ENCODE peak calls at places on chromosomes 1 and 21, in seven cellular contexts. One of them, this sample, is unnamed.

GRCh38 chr1:15523922-15524282 is at the start of gene CASP9:
- DNase-seq in astrocyte: no peak
- DNase-seq in fibroblast of the aortic adventitia: no peak
- DNase-seq in stomach: no peak
- DNase-seq in esophagus muscularis mucosa: no peak
- DNase-seq in cardiac fibroblast: no peak
- DNase-seq in prostate gland: no peak
- DNase-seq in this sample: peak

GRCh38 chr1:163071381-163072255 is 2.5 kb downstream of the RGS4 start:
- DNase-seq in astrocyte: peak
- DNase-seq in fibroblast of the aortic adventitia: peak
- DNase-seq in stomach: peak
- DNase-seq in esophagus muscularis mucosa: no peak
- DNase-seq in cardiac fibroblast: peak
- DNase-seq in prostate gland: peak
- DNase-seq in this sample: peak

GRCh38 chr1:3304255-3304654 is 150.2 kb upstream of the ARHGEF16 start:
- DNase-seq in astrocyte: no peak
- DNase-seq in fibroblast of the aortic adventitia: no peak
- DNase-seq in stomach: no peak
- DNase-seq in esophagus muscularis mucosa: no peak
- DNase-seq in cardiac fibroblast: no peak
- DNase-seq in prostate gland: no peak
- DNase-seq in this sample: no peak

GRCh38 chr1:7508052-7508745 is 262.9 kb upstream of the VAMP3 start:
- DNase-seq in astrocyte: no peak
- DNase-seq in fibroblast of the aortic adventitia: no peak
- DNase-seq in stomach: no peak
- DNase-seq in esophagus muscularis mucosa: no peak
- DNase-seq in cardiac fibroblast: no peak
- DNase-seq in prostate gland: no peak
- DNase-seq in this sample: no peak

GRCh38 chr21:44911384-44912157 is 9.1 kb downstream of the ITGB2 start:
- DNase-seq in astrocyte: no peak
- DNase-seq in fibroblast of the aortic adventitia: no peak
- DNase-seq in stomach: peak
- DNase-seq in esophagus muscularis mucosa: no peak
- DNase-seq in cardiac fibroblast: no peak
- DNase-seq in prostate gland: peak
- DNase-seq in this sample: no peak

GRCh38 chr1:6930901-6931300 is 145.6 kb downstream of the CAMTA1 start:
- DNase-seq in astrocyte: no peak
- DNase-seq in fibroblast of the aortic adventitia: no peak
- DNase-seq in stomach: no peak
- DNase-seq in esophagus muscularis mucosa: no peak
- DNase-seq in cardiac fibroblast: no peak
- DNase-seq in prostate gland: no peak
- DNase-seq in this sample: no peak

GRCh38 chr1:153443486-153443885 is 17.0 kb downstream of the S100A7 start:
- DNase-seq in astrocyte: no peak
- DNase-seq in fibroblast of the aortic adventitia: no peak
- DNase-seq in stomach: no peak
- DNase-seq in esophagus muscularis mucosa: no peak
- DNase-seq in cardiac fibroblast: no peak
- DNase-seq in prostate gland: no peak
- DNase-seq in this sample: no peak

GRCh38 chr21:42614811-42615342 is 38.5 kb upstream of the PDE9A start:
- DNase-seq in astrocyte: no peak
- DNase-seq in fibroblast of the aortic adventitia: no peak
- DNase-seq in stomach: peak
- DNase-seq in esophagus muscularis mucosa: no peak
- DNase-seq in cardiac fibroblast: no peak
- DNase-seq in prostate gland: peak
- DNase-seq in this sample: no peak

GRCh38 chr1:54859687-54860391 is 27.2 kb downstream of the DHCR24 start:
- DNase-seq in astrocyte: peak
- DNase-seq in fibroblast of the aortic adventitia: peak
- DNase-seq in stomach: no peak
- DNase-seq in esophagus muscularis mucosa: no peak
- DNase-seq in cardiac fibroblast: no peak
- DNase-seq in prostate gland: no peak
- DNase-seq in this sample: no peak

GRCh38 chr1:2091611-2092604 is 41.7 kb downstream of the PRKCZ start:
- DNase-seq in astrocyte: no peak
- DNase-seq in fibroblast of the aortic adventitia: peak
- DNase-seq in stomach: peak
- DNase-seq in esophagus muscularis mucosa: no peak
- DNase-seq in cardiac fibroblast: peak
- DNase-seq in prostate gland: no peak
- DNase-seq in this sample: no peak

GRCh38 chr1:187091666-187092065 is 262.9 kb downstream of the PLA2G4A start:
- DNase-seq in astrocyte: peak
- DNase-seq in fibroblast of the aortic adventitia: peak
- DNase-seq in stomach: no peak
- DNase-seq in esophagus muscularis mucosa: no peak
- DNase-seq in cardiac fibroblast: no peak
- DNase-seq in prostate gland: no peak
- DNase-seq in this sample: no peak

GRCh38 chr1:22104074-22104473 is 38.8 kb downstream of the WNT4 start:
- DNase-seq in astrocyte: no peak
- DNase-seq in fibroblast of the aortic adventitia: no peak
- DNase-seq in stomach: no peak
- DNase-seq in esophagus muscularis mucosa: no peak
- DNase-seq in cardiac fibroblast: no peak
- DNase-seq in prostate gland: no peak
- DNase-seq in this sample: no peak

GRCh38 chr1:21362096-21362495 is 71.8 kb upstream of the ECE1 start:
- DNase-seq in astrocyte: no peak
- DNase-seq in fibroblast of the aortic adventitia: peak
- DNase-seq in stomach: no peak
- DNase-seq in esophagus muscularis mucosa: no peak
- DNase-seq in cardiac fibroblast: no peak
- DNase-seq in prostate gland: no peak
- DNase-seq in this sample: no peak

GRCh38 chr1:66728021-66728420 is 24.2 kb upstream of the DYNLT5 start:
- DNase-seq in astrocyte: peak
- DNase-seq in fibroblast of the aortic adventitia: peak
- DNase-seq in stomach: no peak
- DNase-seq in esophagus muscularis mucosa: no peak
- DNase-seq in cardiac fibroblast: peak
- DNase-seq in prostate gland: no peak
- DNase-seq in this sample: peak

GRCh38 chr1:40187399-40187798 is 26.2 kb downstream of the RLF start:
- DNase-seq in astrocyte: peak
- DNase-seq in fibroblast of the aortic adventitia: no peak
- DNase-seq in stomach: no peak
- DNase-seq in esophagus muscularis mucosa: no peak
- DNase-seq in cardiac fibroblast: peak
- DNase-seq in prostate gland: no peak
- DNase-seq in this sample: no peak

GRCh38 chr1:35001743-35002142 is 16.6 kb upstream of the TMEM35B start:
- DNase-seq in astrocyte: peak
- DNase-seq in fibroblast of the aortic adventitia: peak
- DNase-seq in stomach: no peak
- DNase-seq in esophagus muscularis mucosa: no peak
- DNase-seq in cardiac fibroblast: peak
- DNase-seq in prostate gland: no peak
- DNase-seq in this sample: peak

GRCh38 chr1:33301273-33301984 is 19.5 kb downstream of the A3GALT2 start:
- DNase-seq in astrocyte: no peak
- DNase-seq in fibroblast of the aortic adventitia: peak
- DNase-seq in stomach: no peak
- DNase-seq in esophagus muscularis mucosa: no peak
- DNase-seq in cardiac fibroblast: peak
- DNase-seq in prostate gland: no peak
- DNase-seq in this sample: peak

GRCh38 chr1:67479146-67479891 is 49.1 kb upstream of the SERBP1 start:
- DNase-seq in astrocyte: peak
- DNase-seq in fibroblast of the aortic adventitia: peak
- DNase-seq in stomach: peak
- DNase-seq in esophagus muscularis mucosa: no peak
- DNase-seq in cardiac fibroblast: peak
- DNase-seq in prostate gland: peak
- DNase-seq in this sample: peak

GRCh38 chr1:156586892-156587477 is 4.6 kb upstream of the NAXE start:
- DNase-seq in astrocyte: no peak
- DNase-seq in fibroblast of the aortic adventitia: no peak
- DNase-seq in stomach: no peak
- DNase-seq in esophagus muscularis mucosa: no peak
- DNase-seq in cardiac fibroblast: no peak
- DNase-seq in prostate gland: no peak
- DNase-seq in this sample: no peak

GRCh38 chr1:156586323-156586722 is 5.3 kb upstream of the NAXE start:
- DNase-seq in astrocyte: no peak
- DNase-seq in fibroblast of the aortic adventitia: no peak
- DNase-seq in stomach: no peak
- DNase-seq in esophagus muscularis mucosa: no peak
- DNase-seq in cardiac fibroblast: no peak
- DNase-seq in prostate gland: no peak
- DNase-seq in this sample: no peak

GRCh38 chr1:156583821-156584622 is 4.5 kb downstream of the TTC24 start:
- DNase-seq in astrocyte: peak
- DNase-seq in fibroblast of the aortic adventitia: peak
- DNase-seq in stomach: peak
- DNase-seq in esophagus muscularis mucosa: no peak
- DNase-seq in cardiac fibroblast: peak
- DNase-seq in prostate gland: peak
- DNase-seq in this sample: peak

GRCh38 chr1:156582388-156583022 is 3.0 kb downstream of the TTC24 start:
- DNase-seq in astrocyte: no peak
- DNase-seq in fibroblast of the aortic adventitia: no peak
- DNase-seq in stomach: no peak
- DNase-seq in esophagus muscularis mucosa: no peak
- DNase-seq in cardiac fibroblast: no peak
- DNase-seq in prostate gland: no peak
- DNase-seq in this sample: no peak

GRCh38 chr1:156584813-156585212 is 5.3 kb downstream of the TTC24 start:
- DNase-seq in astrocyte: no peak
- DNase-seq in fibroblast of the aortic adventitia: no peak
- DNase-seq in stomach: no peak
- DNase-seq in esophagus muscularis mucosa: no peak
- DNase-seq in cardiac fibroblast: no peak
- DNase-seq in prostate gland: no peak
- DNase-seq in this sample: no peak
- TF ChIP-seq CTCF in astrocyte: no peak
- TF ChIP-seq CTCF in fibroblast of the aortic adventitia: no peak
- TF ChIP-seq CTCF in stomach: no peak
- TF ChIP-seq CTCF in esophagus muscularis mucosa: no peak
- TF ChIP-seq CTCF in cardiac fibroblast: peak
- TF ChIP-seq CTCF in prostate gland: no peak
- TF ChIP-seq CTCF in this sample: peak

DNA sequence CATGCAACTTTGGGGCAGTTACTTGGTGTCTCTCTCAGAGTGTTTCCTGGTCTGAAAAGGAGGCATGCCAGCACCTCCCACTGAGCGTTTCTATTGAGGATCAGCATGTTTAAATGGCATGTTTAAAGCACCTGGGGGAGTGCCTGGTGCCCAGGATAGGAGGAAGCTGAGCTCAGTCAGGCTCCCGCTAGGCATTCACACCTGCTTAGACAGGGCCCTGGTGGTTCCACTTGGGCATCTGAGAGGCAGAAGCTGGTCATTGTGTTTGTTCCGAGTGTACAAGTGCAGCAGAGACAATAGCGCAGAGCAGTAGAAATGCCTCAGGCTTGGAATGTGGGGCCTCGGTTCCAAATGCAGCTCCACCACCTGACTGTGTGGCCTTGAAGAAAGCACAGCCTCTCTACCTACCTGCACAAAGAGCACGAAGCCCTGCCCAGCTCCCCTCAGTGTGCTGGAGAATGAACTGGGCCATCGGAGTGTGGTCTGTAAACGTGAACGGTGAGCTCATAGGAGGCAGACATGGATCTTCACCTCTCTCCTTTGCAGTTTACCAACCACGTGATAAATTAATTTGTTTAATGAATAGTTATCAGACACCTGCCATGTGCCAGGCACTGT is 20.3 kb upstream of the TMEM222 start:
- DNase-seq in astrocyte: no peak
- DNase-seq in fibroblast of the aortic adventitia: no peak
- DNase-seq in stomach: no peak
- DNase-seq in esophagus muscularis mucosa: no peak
- DNase-seq in cardiac fibroblast: no peak
- DNase-seq in prostate gland: no peak
- DNase-seq in this sample: no peak
- TF ChIP-seq CTCF in astrocyte: no peak
- TF ChIP-seq CTCF in fibroblast of the aortic adventitia: no peak
- TF ChIP-seq CTCF in stomach: no peak
- TF ChIP-seq CTCF in esophagus muscularis mucosa: no peak
- TF ChIP-seq CTCF in cardiac fibroblast: no peak
- TF ChIP-seq CTCF in prostate gland: no peak
- TF ChIP-seq CTCF in this sample: no peak

GRCh38 chr1:86753700-86754099 is 49.3 kb downstream of the SH3GLB1 start:
- DNase-seq in astrocyte: no peak
- DNase-seq in fibroblast of the aortic adventitia: no peak
- DNase-seq in stomach: no peak
- DNase-seq in esophagus muscularis mucosa: no peak
- DNase-seq in cardiac fibroblast: peak
- DNase-seq in prostate gland: no peak
- DNase-seq in this sample: no peak
- TF ChIP-seq CTCF in astrocyte: peak
- TF ChIP-seq CTCF in fibroblast of the aortic adventitia: no peak
- TF ChIP-seq CTCF in stomach: no peak
- TF ChIP-seq CTCF in esophagus muscularis mucosa: no peak
- TF ChIP-seq CTCF in cardiac fibroblast: no peak
- TF ChIP-seq CTCF in prostate gland: no peak
- TF ChIP-seq CTCF in this sample: peak

DNA sequence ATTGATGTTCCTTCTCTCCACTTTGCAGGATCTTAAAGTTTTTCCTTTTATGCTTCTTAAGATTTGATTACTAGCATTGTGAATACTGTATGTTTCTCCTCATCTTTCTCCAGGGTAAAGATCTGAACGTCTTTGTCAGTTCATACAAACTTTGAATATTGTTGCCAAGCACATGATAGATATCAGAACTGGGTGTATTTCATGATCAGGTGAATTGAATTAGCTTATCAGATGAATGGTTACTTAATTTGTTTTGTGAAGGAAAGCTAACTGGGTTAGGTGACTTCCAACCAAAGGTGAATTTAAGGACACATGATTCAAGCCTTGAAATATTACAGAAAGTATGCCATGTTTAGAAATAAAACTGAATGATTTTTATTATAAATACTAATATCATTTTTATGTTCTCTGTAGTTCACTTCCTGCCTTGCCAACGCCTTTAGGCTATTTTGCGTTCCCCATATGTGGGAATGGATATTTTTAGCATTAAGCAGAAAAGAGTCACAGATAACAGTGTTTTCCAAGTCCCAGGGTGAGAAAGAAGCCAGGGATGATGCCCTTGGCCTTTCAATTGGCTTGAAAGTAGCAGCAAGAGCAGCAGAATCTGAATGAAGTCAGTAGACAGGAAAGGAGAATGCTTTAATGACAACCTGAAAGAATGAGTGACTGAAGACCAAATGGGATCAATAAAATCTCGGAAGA is 752.1 kb downstream of the NCAM2 start:
- DNase-seq in astrocyte: no peak
- DNase-seq in fibroblast of the aortic adventitia: no peak
- DNase-seq in stomach: no peak
- DNase-seq in esophagus muscularis mucosa: no peak
- DNase-seq in cardiac fibroblast: no peak
- DNase-seq in prostate gland: no peak
- DNase-seq in this sample: no peak
- TF ChIP-seq CTCF in astrocyte: no peak
- TF ChIP-seq CTCF in fibroblast of the aortic adventitia: no peak
- TF ChIP-seq CTCF in stomach: no peak
- TF ChIP-seq CTCF in esophagus muscularis mucosa: no peak
- TF ChIP-seq CTCF in cardiac fibroblast: no peak
- TF ChIP-seq CTCF in prostate gland: no peak
- TF ChIP-seq CTCF in this sample: no peak

GRCh38 chr1:201709564-201710295 is 119.2 kb upstream of the IPO9 start:
- DNase-seq in astrocyte: peak
- DNase-seq in fibroblast of the aortic adventitia: peak
- DNase-seq in stomach: peak
- DNase-seq in esophagus muscularis mucosa: no peak
- DNase-seq in cardiac fibroblast: peak
- DNase-seq in prostate gland: peak
- DNase-seq in this sample: peak
- TF ChIP-seq CTCF in astrocyte: peak
- TF ChIP-seq CTCF in fibroblast of the aortic adventitia: peak
- TF ChIP-seq CTCF in stomach: peak
- TF ChIP-seq CTCF in esophagus muscularis mucosa: peak
- TF ChIP-seq CTCF in cardiac fibroblast: peak
- TF ChIP-seq CTCF in prostate gland: peak
- TF ChIP-seq CTCF in this sample: peak